ENCODE peak calls at places on chromosomes 3 and 15, in seven cellular contexts. One of them, this sample, is unnamed.

GRCh38 chr3:166444756-166445155 is 607.5 kb upstream of the BCHE start:
- DNase-seq in left cardiac atrium: no peak
- DNase-seq in AG04449: no peak
- DNase-seq in cardiac muscle cell: no peak
- DNase-seq in PC-3: peak; percentile 90
- DNase-seq in OCI-LY7: no peak
- DNase-seq in AML-193: no peak
- DNase-seq in this sample: no peak

GRCh38 chr15:76844096-76844495 is 61.0 kb downstream of the SCAPER start:
- DNase-seq in left cardiac atrium: no peak
- DNase-seq in AG04449: no peak
- DNase-seq in cardiac muscle cell: no peak
- DNase-seq in PC-3: no peak
- DNase-seq in OCI-LY7: no peak
- DNase-seq in AML-193: no peak
- DNase-seq in this sample: no peak

GRCh38 chr3:129046732-129047552 is 13.6 kb upstream of the GP9 start:
- DNase-seq in left cardiac atrium: no peak
- DNase-seq in AG04449: no peak
- DNase-seq in cardiac muscle cell: no peak
- DNase-seq in PC-3: no peak
- DNase-seq in OCI-LY7: no peak
- DNase-seq in AML-193: no peak
- DNase-seq in this sample: no peak

GRCh38 chr3:39141211-39141995 is 12.0 kb downstream of the CSRNP1 start:
- DNase-seq in left cardiac atrium: peak; percentile 78
- DNase-seq in AG04449: no peak
- DNase-seq in cardiac muscle cell: no peak
- DNase-seq in PC-3: peak; percentile 93
- DNase-seq in OCI-LY7: no peak
- DNase-seq in AML-193: no peak
- DNase-seq in this sample: no peak

GRCh38 chr3:38139652-38140051 is 1.2 kb downstream of the MYD88 start:
- DNase-seq in left cardiac atrium: no peak
- DNase-seq in AG04449: no peak
- DNase-seq in cardiac muscle cell: no peak
- DNase-seq in PC-3: no peak
- DNase-seq in OCI-LY7: no peak
- DNase-seq in AML-193: no peak
- DNase-seq in this sample: no peak

GRCh38 chr3:150168694-150169093 is 198.0 kb upstream of the PFN2 start:
- DNase-seq in left cardiac atrium: peak; percentile 42
- DNase-seq in AG04449: no peak
- DNase-seq in cardiac muscle cell: peak; percentile 28
- DNase-seq in PC-3: no peak
- DNase-seq in OCI-LY7: no peak
- DNase-seq in AML-193: no peak
- DNase-seq in this sample: no peak

GRCh38 chr3:46059432-46059831 is 32.1 kb upstream of the XCR1 start:
- DNase-seq in left cardiac atrium: no peak
- DNase-seq in AG04449: no peak
- DNase-seq in cardiac muscle cell: no peak
- DNase-seq in PC-3: no peak
- DNase-seq in OCI-LY7: peak; percentile 8
- DNase-seq in AML-193: peak; percentile 17
- DNase-seq in this sample: no peak

GRCh38 chr3:131349946-131350347 is 31.6 kb upstream of the NUDT16 start:
- DNase-seq in left cardiac atrium: peak; percentile 26
- DNase-seq in AG04449: peak; percentile 56
- DNase-seq in cardiac muscle cell: peak; percentile 32
- DNase-seq in PC-3: peak; percentile 89
- DNase-seq in OCI-LY7: no peak
- DNase-seq in AML-193: no peak
- DNase-seq in this sample: no peak

GRCh38 chr15:71110800-71111565 is 4.3 kb upstream of the THSD4 start:
- DNase-seq in left cardiac atrium: no peak
- DNase-seq in AG04449: no peak
- DNase-seq in cardiac muscle cell: no peak
- DNase-seq in PC-3: no peak
- DNase-seq in OCI-LY7: no peak
- DNase-seq in AML-193: no peak
- DNase-seq in this sample: no peak

GRCh38 chr3:33433843-33434242 is 6.4 kb downstream of the UBP1 start:
- DNase-seq in left cardiac atrium: no peak
- DNase-seq in AG04449: no peak
- DNase-seq in cardiac muscle cell: no peak
- DNase-seq in PC-3: peak; percentile 47
- DNase-seq in OCI-LY7: no peak
- DNase-seq in AML-193: no peak
- DNase-seq in this sample: no peak

GRCh38 chr3:4401441-4401840 is 65.6 kb downstream of the SUMF1 start:
- DNase-seq in left cardiac atrium: no peak
- DNase-seq in AG04449: no peak
- DNase-seq in cardiac muscle cell: no peak
- DNase-seq in PC-3: no peak
- DNase-seq in OCI-LY7: no peak
- DNase-seq in AML-193: no peak
- DNase-seq in this sample: no peak

GRCh38 chr3:58025406-58025805 is 17.2 kb downstream of the FLNB start:
- DNase-seq in left cardiac atrium: no peak
- DNase-seq in AG04449: no peak
- DNase-seq in cardiac muscle cell: no peak
- DNase-seq in PC-3: no peak
- DNase-seq in OCI-LY7: no peak
- DNase-seq in AML-193: no peak
- DNase-seq in this sample: no peak

GRCh38 chr3:184737063-184737462 is 25.2 kb upstream of the MAGEF1 start:
- DNase-seq in left cardiac atrium: no peak
- DNase-seq in AG04449: no peak
- DNase-seq in cardiac muscle cell: no peak
- DNase-seq in PC-3: no peak
- DNase-seq in OCI-LY7: no peak
- DNase-seq in AML-193: no peak
- DNase-seq in this sample: no peak

GRCh38 chr3:45564172-45564571 is 30.4 kb upstream of the LIMD1 start:
- DNase-seq in left cardiac atrium: no peak
- DNase-seq in AG04449: no peak
- DNase-seq in cardiac muscle cell: no peak
- DNase-seq in PC-3: no peak
- DNase-seq in OCI-LY7: peak; percentile 60
- DNase-seq in AML-193: no peak
- DNase-seq in this sample: no peak

GRCh38 chr3:82163907-82164520 is 402.6 kb upstream of the GBE1 start:
- DNase-seq in left cardiac atrium: no peak
- DNase-seq in AG04449: no peak
- DNase-seq in cardiac muscle cell: no peak
- DNase-seq in PC-3: peak; percentile 62
- DNase-seq in OCI-LY7: peak; percentile 19
- DNase-seq in AML-193: peak; percentile 53
- DNase-seq in this sample: no peak

GRCh38 chr3:69385723-69386483 is at the start of gene FRMD4B:
- DNase-seq in left cardiac atrium: peak; percentile 85
- DNase-seq in AG04449: no peak
- DNase-seq in cardiac muscle cell: peak; percentile 68
- DNase-seq in PC-3: peak; percentile 8
- DNase-seq in OCI-LY7: no peak
- DNase-seq in AML-193: peak; percentile 28
- DNase-seq in this sample: peak; percentile 41

GRCh38 chr15:50411870-50412269 is 12.3 kb upstream of the USP8 start:
- DNase-seq in left cardiac atrium: no peak
- DNase-seq in AG04449: no peak
- DNase-seq in cardiac muscle cell: no peak
- DNase-seq in PC-3: no peak
- DNase-seq in OCI-LY7: no peak
- DNase-seq in AML-193: no peak
- DNase-seq in this sample: no peak

GRCh38 chr3:186821429-186822367 is 15.4 kb upstream of the RFC4 start:
- DNase-seq in left cardiac atrium: no peak
- DNase-seq in AG04449: peak; percentile 72
- DNase-seq in cardiac muscle cell: peak; percentile 57
- DNase-seq in PC-3: peak; percentile 80
- DNase-seq in OCI-LY7: peak; percentile 75
- DNase-seq in AML-193: peak; percentile 62
- DNase-seq in this sample: no peak

GRCh38 chr3:186492594-186492993 is 51.6 kb downstream of the CRYGS start:
- DNase-seq in left cardiac atrium: no peak
- DNase-seq in AG04449: no peak
- DNase-seq in cardiac muscle cell: no peak
- DNase-seq in PC-3: no peak
- DNase-seq in OCI-LY7: no peak
- DNase-seq in AML-193: no peak
- DNase-seq in this sample: no peak

GRCh38 chr3:24185738-24186384 is 240.8 kb downstream of the NR1D2 start:
- DNase-seq in left cardiac atrium: peak; percentile 38
- DNase-seq in AG04449: peak; percentile 10
- DNase-seq in cardiac muscle cell: peak; percentile 66
- DNase-seq in PC-3: peak; percentile 81
- DNase-seq in OCI-LY7: peak; percentile 59
- DNase-seq in AML-193: peak; percentile 5
- DNase-seq in this sample: peak; percentile 11

GRCh38 chr3:88324788-88325187 is 175.0 kb downstream of the C3orf38 start:
- DNase-seq in left cardiac atrium: no peak
- DNase-seq in AG04449: no peak
- DNase-seq in cardiac muscle cell: no peak
- DNase-seq in PC-3: no peak
- DNase-seq in OCI-LY7: no peak
- DNase-seq in AML-193: no peak
- DNase-seq in this sample: no peak

GRCh38 chr3:196969001-196969659 is 497 bp upstream of the PIGZ start:
- DNase-seq in left cardiac atrium: no peak
- DNase-seq in AG04449: no peak
- DNase-seq in cardiac muscle cell: peak; percentile 34
- DNase-seq in PC-3: peak; percentile 19
- DNase-seq in OCI-LY7: peak; percentile 36
- DNase-seq in AML-193: peak; percentile 17
- DNase-seq in this sample: peak; percentile 40

GRCh38 chr3:123130079-123130726 is 63.4 kb downstream of the PDIA5 start:
- DNase-seq in left cardiac atrium: no peak
- DNase-seq in AG04449: no peak
- DNase-seq in cardiac muscle cell: no peak
- DNase-seq in PC-3: no peak
- DNase-seq in OCI-LY7: no peak
- DNase-seq in AML-193: no peak
- DNase-seq in this sample: no peak

GRCh38 chr3:52609316-52609815 is 73.0 kb downstream of the UQCC5 start:
- DNase-seq in left cardiac atrium: no peak
- DNase-seq in AG04449: no peak
- DNase-seq in cardiac muscle cell: no peak
- DNase-seq in PC-3: peak; percentile 37
- DNase-seq in OCI-LY7: no peak
- DNase-seq in AML-193: no peak
- DNase-seq in this sample: no peak

GRCh38 chr3:25511972-25512721 is 84.1 kb downstream of the RARB start:
- DNase-seq in left cardiac atrium: no peak
- DNase-seq in AG04449: no peak
- DNase-seq in cardiac muscle cell: no peak
- DNase-seq in PC-3: no peak
- DNase-seq in OCI-LY7: no peak
- DNase-seq in AML-193: no peak
- DNase-seq in this sample: no peak

GRCh38 chr3:177146646-177147045 is 50.6 kb downstream of the TBL1XR1 start:
- DNase-seq in left cardiac atrium: no peak
- DNase-seq in AG04449: no peak
- DNase-seq in cardiac muscle cell: no peak
- DNase-seq in PC-3: peak; percentile 26
- DNase-seq in OCI-LY7: no peak
- DNase-seq in AML-193: no peak
- DNase-seq in this sample: no peak

GRCh38 chr3:19645093-19645492 is 288.9 kb downstream of the EFHB start:
- DNase-seq in left cardiac atrium: no peak
- DNase-seq in AG04449: no peak
- DNase-seq in cardiac muscle cell: no peak
- DNase-seq in PC-3: no peak
- DNase-seq in OCI-LY7: no peak
- DNase-seq in AML-193: no peak
- DNase-seq in this sample: no peak

GRCh38 chr3:189842681-189843602 is 211.8 kb downstream of the TP63 start:
- DNase-seq in left cardiac atrium: no peak
- DNase-seq in AG04449: no peak
- DNase-seq in cardiac muscle cell: no peak
- DNase-seq in PC-3: no peak
- DNase-seq in OCI-LY7: no peak
- DNase-seq in AML-193: no peak
- DNase-seq in this sample: no peak

GRCh38 chr3:156518726-156519125 is 36.2 kb downstream of the SSR3 start:
- DNase-seq in left cardiac atrium: no peak
- DNase-seq in AG04449: no peak
- DNase-seq in cardiac muscle cell: no peak
- DNase-seq in PC-3: no peak
- DNase-seq in OCI-LY7: no peak
- DNase-seq in AML-193: no peak
- DNase-seq in this sample: no peak

GRCh38 chr3:49173792-49174170 is 2.4 kb downstream of the KLHDC8B start:
- DNase-seq in left cardiac atrium: no peak
- DNase-seq in AG04449: no peak
- DNase-seq in cardiac muscle cell: peak; percentile 79
- DNase-seq in PC-3: no peak
- DNase-seq in OCI-LY7: no peak
- DNase-seq in AML-193: no peak
- DNase-seq in this sample: no peak

GRCh38 chr3:71726106-71726505 is 904 bp upstream of the EIF4E3 start:
- DNase-seq in left cardiac atrium: no peak
- DNase-seq in AG04449: no peak
- DNase-seq in cardiac muscle cell: no peak
- DNase-seq in PC-3: no peak
- DNase-seq in OCI-LY7: no peak
- DNase-seq in AML-193: peak; percentile 33
- DNase-seq in this sample: no peak

GRCh38 chr3:13963137-13963886 is 83.4 kb upstream of the WNT7A start:
- DNase-seq in left cardiac atrium: no peak
- DNase-seq in AG04449: no peak
- DNase-seq in cardiac muscle cell: no peak
- DNase-seq in PC-3: peak; percentile 11
- DNase-seq in OCI-LY7: no peak
- DNase-seq in AML-193: no peak
- DNase-seq in this sample: no peak

GRCh38 chr3:39361252-39361927 is 21.8 kb upstream of the SLC25A38 start:
- DNase-seq in left cardiac atrium: no peak
- DNase-seq in AG04449: no peak
- DNase-seq in cardiac muscle cell: no peak
- DNase-seq in PC-3: no peak
- DNase-seq in OCI-LY7: no peak
- DNase-seq in AML-193: peak; percentile 92
- DNase-seq in this sample: peak; percentile 41

GRCh38 chr3:124492824-124493223 is 237.4 kb upstream of the UMPS start:
- DNase-seq in left cardiac atrium: peak; percentile 34
- DNase-seq in AG04449: no peak
- DNase-seq in cardiac muscle cell: peak; percentile 15
- DNase-seq in PC-3: peak; percentile 94
- DNase-seq in OCI-LY7: peak; percentile 4
- DNase-seq in AML-193: no peak
- DNase-seq in this sample: no peak

GRCh38 chr3:65144791-65145355 is 457.1 kb upstream of the ADAMTS9 start:
- DNase-seq in left cardiac atrium: no peak
- DNase-seq in AG04449: no peak
- DNase-seq in cardiac muscle cell: no peak
- DNase-seq in PC-3: no peak
- DNase-seq in OCI-LY7: no peak
- DNase-seq in AML-193: no peak
- DNase-seq in this sample: no peak

GRCh38 chr3:24387493-24387892 is 107.2 kb downstream of the THRB start:
- DNase-seq in left cardiac atrium: no peak
- DNase-seq in AG04449: no peak
- DNase-seq in cardiac muscle cell: no peak
- DNase-seq in PC-3: peak; percentile 41
- DNase-seq in OCI-LY7: no peak
- DNase-seq in AML-193: no peak
- DNase-seq in this sample: no peak

GRCh38 chr3:118401887-118402286 is 632.8 kb downstream of the IGSF11 start:
- DNase-seq in left cardiac atrium: no peak
- DNase-seq in AG04449: no peak
- DNase-seq in cardiac muscle cell: no peak
- DNase-seq in PC-3: no peak
- DNase-seq in OCI-LY7: no peak
- DNase-seq in AML-193: no peak
- DNase-seq in this sample: no peak

This sample was measured in GDM1.